ENCODE peak calls at places on chromosomes 3 and 15, in four cellular contexts. L is H9, N is IMR-90, M is PC-3. Z is an unnamed sample.

GRCh38 chr15:66864871-66865281 is 162.8 kb downstream of the SMAD6 start:
- DNase-seq in M (no peak), N (no peak), L (no peak), Z (no peak)

GRCh38 chr15:74178326-74179100 is 5.0 kb downstream of the ISLR start:
- DNase-seq in M (no peak), N (no peak), L (no peak), Z (no peak)

GRCh38 chr3:24519368-24520100 is 24.9 kb upstream of the THRB start:
- DNase-seq in M (no peak), L (peak), N (no peak), Z (no peak)

GRCh38 chr15:41919954-41920538 is 26.2 kb upstream of the SPTBN5 start:
- DNase-seq in M (no peak), N (peak), L (no peak), Z (no peak)

GRCh38 chr15:36499751-36500389 is 79.6 kb upstream of the CDIN1 start:
- DNase-seq in N (peak), L (no peak), M (no peak), Z (no peak)

GRCh38 chr3:119323401-119324107 is 29.4 kb downstream of the ARHGAP31 start:
- DNase-seq in M (peak), N (no peak), L (peak), Z (peak)

GRCh38 chr3:11050666-11051323 is 58.2 kb downstream of the SLC6A1 start:
- DNase-seq in L (no peak), M (no peak), N (no peak), Z (no peak)

GRCh38 chr3:147680820-147681488 is 271.8 kb downstream of the ZIC1 start:
- DNase-seq in L (no peak), M (no peak), N (peak), Z (no peak)

GRCh38 chr3:134029734-134030381 is at the start of gene SLCO2A1:
- DNase-seq in N (peak), M (no peak), L (peak), Z (no peak)

GRCh38 chr3:142180761-142181362 is 31.5 kb upstream of the TFDP2 start:
- DNase-seq in N (peak), M (peak), L (peak), Z (peak)

GRCh38 chr15:99507732-99508571 is 57.8 kb upstream of the MEF2A start:
- DNase-seq in N (no peak), M (peak), L (no peak), Z (no peak)

GRCh38 chr3:157078131-157078835 is 81.7 kb downstream of the CCNL1 start:
- DNase-seq in L (peak), M (peak), N (peak), Z (no peak)

GRCh38 chr3:178618197-178618596 is 82.0 kb downstream of the KCNMB2 start:
- DNase-seq in M (no peak), L (no peak), N (peak), Z (no peak)

GRCh38 chr3:47712398-47712797 is 69.3 kb downstream of the SMARCC1 start:
- DNase-seq in M (no peak), L (no peak), N (no peak), Z (no peak)

GRCh38 chr3:171825222-171825828 is 15.0 kb upstream of the PLD1 start:
- DNase-seq in L (no peak), N (peak), M (no peak), Z (no peak)

GRCh38 chr3:57939776-57940175 is 68.4 kb upstream of the FLNB start:
- DNase-seq in M (no peak), N (no peak), L (no peak), Z (no peak)

GRCh38 chr3:39210078-39210477 is 17.7 kb upstream of the XIRP1 start:
- DNase-seq in L (no peak), M (no peak), N (no peak), Z (no peak)

GRCh38 chr15:59247364-59247763 is 40.7 kb downstream of the LDHAL6B start:
- DNase-seq in M (peak), L (peak), N (peak), Z (peak)

GRCh38 chr3:166734734-166735133 is 645.4 kb downstream of the ZBBX start:
- DNase-seq in L (no peak), N (no peak), M (peak), Z (no peak)

GRCh38 chr3:94115482-94115881 is 52.6 kb downstream of the NSUN3 start:
- DNase-seq in N (peak), M (peak), L (no peak), Z (no peak)

GRCh38 chr3:188319569-188319968 is 165.6 kb downstream of the LPP start:
- DNase-seq in N (peak), L (no peak), M (peak), Z (no peak)

GRCh38 chr3:150149651-150150051 is 179.0 kb upstream of the PFN2 start:
- DNase-seq in M (peak), L (no peak), N (peak), Z (no peak)

GRCh38 chr15:63940956-63941620 is 105.2 kb downstream of the DAPK2 start:
- DNase-seq in M (no peak), N (no peak), L (peak), Z (no peak)

GRCh38 chr3:98954242-98954641 is 52.7 kb upstream of the DCBLD2 start:
- DNase-seq in L (no peak), M (no peak), N (no peak), Z (no peak)

GRCh38 chr3:42898896-42899675 is 6.9 kb upstream of the ZNF662 start:
- DNase-seq in M (no peak), N (no peak), L (no peak), Z (no peak)

GRCh38 chr3:122435950-122436349 is 20.1 kb upstream of the WDR5B start:
- DNase-seq in L (no peak), N (no peak), M (no peak), Z (no peak)

GRCh38 chr3:28081533-28081947 is 159.9 kb upstream of the CMC1 start:
- DNase-seq in N (no peak), M (no peak), L (peak), Z (no peak)

GRCh38 chr3:195032955-195033354 is 238.0 kb downstream of the XXYLT1 start:
- DNase-seq in N (no peak), M (no peak), L (no peak), Z (no peak)

GRCh38 chr3:195034101-195034500 is 236.9 kb downstream of the XXYLT1 start:
- DNase-seq in M (no peak), N (no peak), L (no peak), Z (no peak)

GRCh38 chr3:195033531-195034091 is 237.3 kb downstream of the XXYLT1 start:
- DNase-seq in N (no peak), M (peak), L (no peak), Z (no peak)

GRCh38 chr3:195035345-195036202 is 235.4 kb downstream of the XXYLT1 start:
- DNase-seq in M (no peak), L (peak), N (no peak), Z (no peak)

GRCh38 chr3:195034541-195034940 is 236.4 kb downstream of the XXYLT1 start:
- DNase-seq in M (no peak), L (no peak), N (no peak), Z (no peak)
- H3K27ac ChIP-seq in M (no peak), L (no peak), N (no peak), Z (no peak)

DNA sequence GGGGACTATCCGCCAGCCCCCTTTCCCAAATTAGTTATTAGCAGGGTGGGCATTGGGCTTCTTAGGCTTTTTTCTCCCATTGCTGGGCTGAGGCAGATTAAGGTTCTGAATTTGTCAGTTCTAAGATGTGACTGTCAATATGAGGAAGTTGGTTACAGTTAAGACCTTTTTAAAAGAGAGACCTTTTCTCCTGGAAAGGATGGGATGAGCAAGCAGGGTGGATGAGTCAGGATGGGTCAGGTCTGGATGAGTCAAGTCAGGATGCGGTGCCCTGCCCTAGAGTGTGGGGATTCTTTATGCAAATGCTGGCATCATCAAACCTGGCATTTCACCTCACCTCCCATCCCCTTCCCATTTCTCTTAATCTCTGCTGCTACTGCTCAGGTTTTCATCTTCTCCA is 1.9 kb downstream of the AEN start:
- DNase-seq in L (no peak), M (peak), N (peak), Z (no peak)
- H3K27ac ChIP-seq in L (no peak), M (peak), N (peak), Z (peak)

GRCh38 chr3:120568624-120569023 is 27.5 kb upstream of the NDUFB4 start:
- DNase-seq in M (no peak), N (peak), L (no peak), Z (no peak)
- H3K27ac ChIP-seq in M (no peak), N (no peak), L (no peak), Z (no peak)

GRCh38 chr3:52242039-52242438 is 3.1 kb upstream of the TWF2 start:
- DNase-seq in N (no peak), M (no peak), L (no peak), Z (no peak)

GRCh38 chr3:52238761-52239701 is at the start of gene TWF2:
- DNase-seq in N (peak), L (peak), M (peak), Z (peak)

GRCh38 chr3:52238193-52238760 is 681 bp downstream of the TWF2 start:
- DNase-seq in M (no peak), N (peak), L (no peak), Z (no peak)

GRCh38 chr3:52240059-52240885 is 1.3 kb upstream of the TWF2 start:
- DNase-seq in M (peak), L (peak), N (peak), Z (peak)

DNA sequence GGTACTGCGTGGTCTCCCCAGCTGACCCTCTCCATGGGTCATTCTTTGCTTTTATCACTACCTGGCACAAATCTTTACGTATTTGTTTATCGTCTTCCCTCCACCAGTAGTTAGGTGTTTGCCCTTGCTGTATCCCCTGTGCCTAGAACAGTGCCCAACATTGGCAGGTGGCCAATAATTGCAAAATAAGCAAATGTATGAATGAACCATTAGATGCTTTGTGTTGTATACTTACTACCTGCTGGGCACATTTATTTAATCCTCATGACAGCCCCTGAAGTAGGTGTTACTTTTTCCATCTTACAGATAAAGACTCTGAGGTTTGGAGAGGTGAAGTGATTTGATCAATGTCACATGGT is 1.9 kb upstream of the TWF2 start:
- DNase-seq in N (no peak), M (no peak), L (no peak), Z (no peak)
- H3K27ac ChIP-seq in N (peak), M (no peak), L (no peak), Z (peak)

DNA sequence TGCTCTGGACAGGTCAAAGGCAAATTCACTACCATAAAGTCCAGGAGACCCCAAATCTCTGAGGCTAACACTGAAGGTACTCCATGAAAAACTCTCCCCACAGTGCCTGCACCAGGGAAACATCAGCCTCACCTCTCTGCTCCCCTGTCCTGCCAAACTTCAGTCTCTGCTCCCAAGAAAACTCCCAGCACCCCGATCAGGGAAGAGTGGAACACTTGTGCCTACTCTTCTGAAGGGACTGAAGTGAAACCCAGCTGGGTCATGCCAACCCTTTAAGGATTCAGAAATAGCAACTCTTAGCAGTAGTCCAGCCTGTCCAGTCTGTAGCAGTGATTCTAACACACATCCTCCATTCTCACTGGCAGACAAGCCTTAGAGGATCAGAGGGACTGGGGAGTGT is 124.2 kb downstream of the FAM174B start:
- DNase-seq in L (no peak), N (no peak), M (no peak), Z (no peak)
- H3K27ac ChIP-seq in L (no peak), N (no peak), M (no peak), Z (no peak)

DNA sequence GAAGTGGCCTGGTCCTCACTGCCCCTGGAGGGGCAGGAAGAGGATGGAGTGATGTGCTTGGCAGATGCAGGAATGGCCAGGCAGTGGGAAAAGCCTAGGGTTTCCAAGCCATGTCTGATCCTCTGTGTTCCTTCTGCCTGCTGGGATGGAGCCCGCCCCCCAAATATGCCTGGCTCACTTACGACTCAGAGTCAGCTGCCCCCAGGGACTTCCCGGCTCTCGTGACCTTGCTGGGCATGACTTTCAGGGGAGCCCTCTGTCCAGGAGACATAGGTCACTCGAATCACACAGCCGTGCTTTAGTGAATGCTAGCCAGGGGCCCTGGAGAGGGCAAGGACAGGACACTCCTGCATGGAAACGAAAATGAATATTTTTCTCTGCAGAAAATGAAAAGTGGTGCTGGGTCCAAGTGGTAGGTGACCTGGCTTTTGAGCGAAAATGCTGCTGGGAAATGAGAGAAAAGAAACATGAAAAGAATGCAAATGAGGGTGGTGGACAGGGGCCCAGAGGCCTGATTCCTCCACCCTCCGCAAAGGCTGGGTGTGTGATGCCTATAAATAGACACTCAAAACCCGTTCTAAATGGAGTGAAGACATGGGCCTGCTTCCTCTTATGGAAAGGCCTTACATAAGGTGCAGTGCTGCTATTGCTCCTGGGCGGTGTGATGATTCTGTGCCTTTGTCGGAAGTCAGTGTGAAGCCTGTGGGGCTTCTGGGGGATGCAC is 107.4 kb downstream of the APBA2 start:
- DNase-seq in N (no peak), L (no peak), M (no peak), Z (no peak)
- H3K27ac ChIP-seq in N (no peak), L (no peak), M (no peak), Z (no peak)

GRCh38 chr3:123809597-123809996 is 74.5 kb downstream of the MYLK start:
- DNase-seq in L (no peak), N (peak), M (no peak), Z (no peak)

GRCh38 chr3:123807820-123808219 is 76.3 kb downstream of the MYLK start:
- DNase-seq in L (no peak), N (no peak), M (no peak), Z (no peak)

GRCh38 chr3:123805504-123805903 is 78.6 kb downstream of the MYLK start:
- DNase-seq in N (no peak), L (no peak), M (no peak), Z (no peak)

GRCh38 chr3:123804676-123805075 is 79.5 kb downstream of the MYLK start:
- DNase-seq in M (no peak), L (no peak), N (no peak), Z (no peak)

DNA sequence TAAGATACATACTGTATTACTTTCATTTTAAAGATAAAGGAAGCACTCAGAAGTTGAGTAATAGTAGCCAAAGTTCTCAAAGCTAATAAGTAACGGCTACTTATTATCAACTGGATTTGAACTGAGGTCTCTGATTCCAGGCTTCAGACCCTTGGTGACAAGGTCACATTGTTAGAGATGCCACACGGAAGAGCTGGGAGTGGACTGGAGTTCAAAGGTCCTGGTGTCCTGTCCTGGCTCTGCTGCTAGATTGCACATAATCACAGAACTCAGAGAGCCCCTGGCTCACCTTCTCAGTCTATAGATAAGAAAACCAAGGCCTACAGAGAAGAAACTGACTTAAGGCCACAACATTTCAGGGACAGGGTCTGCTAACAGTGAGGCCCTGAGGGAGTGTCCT is 75.3 kb downstream of the MYLK start:
- DNase-seq in L (no peak), N (no peak), M (no peak), Z (no peak)
- H3K27ac ChIP-seq in L (no peak), N (no peak), M (no peak), Z (no peak)

GRCh38 chr3:175729466-175729865 is 870.3 kb downstream of the NAALADL2 start:
- DNase-seq in M (peak), L (no peak), N (no peak), Z (no peak)

GRCh38 chr3:175731543-175731942 is 872.4 kb downstream of the NAALADL2 start:
- DNase-seq in M (no peak), N (no peak), L (no peak), Z (no peak)

GRCh38 chr3:175728566-175728965 is 869.4 kb downstream of the NAALADL2 start:
- DNase-seq in M (no peak), N (no peak), L (no peak), Z (no peak)

GRCh38 chr3:175732053-175732452 is 872.9 kb downstream of the NAALADL2 start:
- DNase-seq in L (no peak), N (no peak), M (no peak), Z (no peak)

GRCh38 chr3:175726228-175726627 is 867.1 kb downstream of the NAALADL2 start:
- DNase-seq in L (no peak), N (no peak), M (no peak), Z (no peak)
- H3K27ac ChIP-seq in L (no peak), N (no peak), M (no peak), Z (no peak)